ENCODE peak calls at places on chromosomes 2 and 18, in five cellular contexts. One of them, this sample, is unnamed.

GRCh38 chr2:40935349-40935748 is 483.5 kb upstream of the SLC8A1 start:
- DNase-seq in transverse colon: no peak
- DNase-seq in A549: no peak
- DNase-seq in upper lobe of left lung: no peak
- DNase-seq in tibial nerve: no peak
- DNase-seq in this sample: no peak

GRCh38 chr2:190537765-190538164 is 3.2 kb upstream of the NEMP2 start:
- DNase-seq in transverse colon: no peak
- DNase-seq in A549: peak; percentile 65
- DNase-seq in upper lobe of left lung: no peak
- DNase-seq in tibial nerve: no peak
- DNase-seq in this sample: no peak

GRCh38 chr2:170711774-170712652 is 3.1 kb upstream of the SP5 start:
- DNase-seq in transverse colon: no peak
- DNase-seq in A549: no peak
- DNase-seq in upper lobe of left lung: peak; percentile 73
- DNase-seq in tibial nerve: no peak
- DNase-seq in this sample: no peak

GRCh38 chr18:79629606-79630005 is 50.0 kb upstream of the CTDP1 start:
- DNase-seq in transverse colon: no peak
- DNase-seq in A549: no peak
- DNase-seq in upper lobe of left lung: no peak
- DNase-seq in tibial nerve: no peak
- DNase-seq in this sample: no peak

GRCh38 chr2:238380785-238381184 is 45.9 kb upstream of the ASB1 start:
- DNase-seq in transverse colon: no peak
- DNase-seq in A549: no peak
- DNase-seq in upper lobe of left lung: no peak
- DNase-seq in tibial nerve: no peak
- DNase-seq in this sample: no peak

GRCh38 chr18:38940863-38941531 is 1375.4 kb upstream of the CELF4 start:
- DNase-seq in transverse colon: no peak
- DNase-seq in A549: peak; percentile 70
- DNase-seq in upper lobe of left lung: no peak
- DNase-seq in tibial nerve: no peak
- DNase-seq in this sample: no peak

GRCh38 chr2:200425026-200425821 is 84.6 kb downstream of the KCTD18 start:
- DNase-seq in transverse colon: no peak
- DNase-seq in A549: no peak
- DNase-seq in upper lobe of left lung: no peak
- DNase-seq in tibial nerve: no peak
- DNase-seq in this sample: no peak

GRCh38 chr2:203934006-203934632 is 2.4 kb upstream of the ICOS start:
- DNase-seq in transverse colon: no peak
- DNase-seq in A549: no peak
- DNase-seq in upper lobe of left lung: no peak
- DNase-seq in tibial nerve: no peak
- DNase-seq in this sample: no peak

GRCh38 chr2:9211496-9211895 is 4.9 kb downstream of the ASAP2 start:
- DNase-seq in transverse colon: no peak
- DNase-seq in A549: no peak
- DNase-seq in upper lobe of left lung: no peak
- DNase-seq in tibial nerve: no peak
- DNase-seq in this sample: no peak

GRCh38 chr2:152350155-152350679 is 15.2 kb downstream of the FMNL2 start:
- DNase-seq in transverse colon: no peak
- DNase-seq in A549: no peak
- DNase-seq in upper lobe of left lung: no peak
- DNase-seq in tibial nerve: no peak
- DNase-seq in this sample: no peak

GRCh38 chr2:241354668-241355658 is 1.1 kb upstream of the FARP2 start:
- DNase-seq in transverse colon: peak; percentile 93
- DNase-seq in A549: peak; percentile 91
- DNase-seq in upper lobe of left lung: peak; percentile 95
- DNase-seq in tibial nerve: peak; percentile 67
- DNase-seq in this sample: peak; percentile 94

GRCh38 chr18:34870916-34871315 is 160.8 kb downstream of the DTNA start:
- DNase-seq in transverse colon: no peak
- DNase-seq in A549: no peak
- DNase-seq in upper lobe of left lung: no peak
- DNase-seq in tibial nerve: no peak
- DNase-seq in this sample: no peak

GRCh38 chr2:8570637-8571036 is 111.2 kb upstream of the ID2 start:
- DNase-seq in transverse colon: no peak
- DNase-seq in A549: no peak
- DNase-seq in upper lobe of left lung: no peak
- DNase-seq in tibial nerve: no peak
- DNase-seq in this sample: peak; percentile 48

GRCh38 chr18:9081940-9082339 is 20.6 kb upstream of the NDUFV2 start:
- DNase-seq in transverse colon: no peak
- DNase-seq in A549: no peak
- DNase-seq in upper lobe of left lung: no peak
- DNase-seq in tibial nerve: no peak
- DNase-seq in this sample: no peak

GRCh38 chr2:118853647-118854367 is 6.4 kb upstream of the EN1 start:
- DNase-seq in transverse colon: no peak
- DNase-seq in A549: no peak
- DNase-seq in upper lobe of left lung: peak; percentile 61
- DNase-seq in tibial nerve: no peak
- DNase-seq in this sample: no peak

GRCh38 chr2:195660265-195660890 is 3.4 kb downstream of the SLC39A10 start:
- DNase-seq in transverse colon: peak; percentile 81
- DNase-seq in A549: peak; percentile 77
- DNase-seq in upper lobe of left lung: no peak
- DNase-seq in tibial nerve: peak; percentile 95
- DNase-seq in this sample: peak; percentile 75

GRCh38 chr18:76259012-76259568 is 236.0 kb downstream of the ZNF516 start:
- DNase-seq in transverse colon: no peak
- DNase-seq in A549: no peak
- DNase-seq in upper lobe of left lung: peak; percentile 41
- DNase-seq in tibial nerve: no peak
- DNase-seq in this sample: no peak

GRCh38 chr2:137467246-137467862 is 496.9 kb upstream of the HNMT start:
- DNase-seq in transverse colon: peak; percentile 43
- DNase-seq in A549: peak; percentile 29
- DNase-seq in upper lobe of left lung: no peak
- DNase-seq in tibial nerve: peak; percentile 26
- DNase-seq in this sample: no peak

GRCh38 chr2:119727493-119727892 is 32.2 kb upstream of the PTPN4 start:
- DNase-seq in transverse colon: no peak
- DNase-seq in A549: no peak
- DNase-seq in upper lobe of left lung: no peak
- DNase-seq in tibial nerve: no peak
- DNase-seq in this sample: no peak

GRCh38 chr2:227862227-227862740 is 9.1 kb upstream of the DAW1 start:
- DNase-seq in transverse colon: peak; percentile 36
- DNase-seq in A549: peak; percentile 80
- DNase-seq in upper lobe of left lung: no peak
- DNase-seq in tibial nerve: peak; percentile 61
- DNase-seq in this sample: no peak

GRCh38 chr2:32947076-32947483 is 327 bp downstream of the LTBP1 start:
- DNase-seq in transverse colon: peak; percentile 25
- DNase-seq in A549: peak; percentile 16
- DNase-seq in upper lobe of left lung: no peak
- DNase-seq in tibial nerve: no peak
- DNase-seq in this sample: no peak

GRCh38 chr18:58784601-58785137 is 80.0 kb upstream of the ZNF532 start:
- DNase-seq in transverse colon: no peak
- DNase-seq in A549: peak; percentile 97
- DNase-seq in upper lobe of left lung: peak; percentile 51
- DNase-seq in tibial nerve: no peak
- DNase-seq in this sample: no peak

GRCh38 chr2:67694464-67694863 is 297.3 kb downstream of the ETAA1 start:
- DNase-seq in transverse colon: no peak
- DNase-seq in A549: no peak
- DNase-seq in upper lobe of left lung: peak; percentile 37
- DNase-seq in tibial nerve: no peak
- DNase-seq in this sample: no peak

GRCh38 chr2:223487447-223487846 is 114.7 kb downstream of the SCG2 start:
- DNase-seq in transverse colon: no peak
- DNase-seq in A549: no peak
- DNase-seq in upper lobe of left lung: no peak
- DNase-seq in tibial nerve: no peak
- DNase-seq in this sample: no peak

GRCh38 chr2:237998530-237998929 is 31.7 kb downstream of the UBE2F start:
- DNase-seq in transverse colon: no peak
- DNase-seq in A549: no peak
- DNase-seq in upper lobe of left lung: no peak
- DNase-seq in tibial nerve: no peak
- DNase-seq in this sample: no peak

GRCh38 chr2:68435605-68436004 is 31.5 kb downstream of the FBXO48 start:
- DNase-seq in transverse colon: no peak
- DNase-seq in A549: no peak
- DNase-seq in upper lobe of left lung: no peak
- DNase-seq in tibial nerve: no peak
- DNase-seq in this sample: no peak

GRCh38 chr2:12950957-12951656 is 234.4 kb downstream of the TRIB2 start:
- DNase-seq in transverse colon: no peak
- DNase-seq in A549: no peak
- DNase-seq in upper lobe of left lung: no peak
- DNase-seq in tibial nerve: no peak
- DNase-seq in this sample: no peak

GRCh38 chr2:79729532-79729931 is 216.7 kb downstream of the CTNNA2 start:
- DNase-seq in transverse colon: no peak
- DNase-seq in A549: no peak
- DNase-seq in upper lobe of left lung: no peak
- DNase-seq in tibial nerve: no peak
- DNase-seq in this sample: no peak

GRCh38 chr2:79721966-79722365 is 209.1 kb downstream of the CTNNA2 start:
- DNase-seq in transverse colon: no peak
- DNase-seq in A549: no peak
- DNase-seq in upper lobe of left lung: no peak
- DNase-seq in tibial nerve: no peak
- DNase-seq in this sample: no peak

GRCh38 chr2:79723830-79724229 is 211.0 kb downstream of the CTNNA2 start:
- DNase-seq in transverse colon: no peak
- DNase-seq in A549: peak; percentile 91
- DNase-seq in upper lobe of left lung: no peak
- DNase-seq in tibial nerve: no peak
- DNase-seq in this sample: no peak
- H3K4me3 ChIP-seq in transverse colon: no peak overlapping the region
- H3K4me3 ChIP-seq in A549: no peak overlapping the region
- H3K4me3 ChIP-seq in upper lobe of left lung: no peak overlapping the region
- H3K4me3 ChIP-seq in tibial nerve: no peak overlapping the region
- H3K4me3 ChIP-seq in this sample: no peak overlapping the region

GRCh38 chr2:218886461-218886947 is 5.9 kb downstream of the WNT10A start:
- DNase-seq in transverse colon: peak; percentile 74
- DNase-seq in A549: no peak
- DNase-seq in upper lobe of left lung: peak; percentile 75
- DNase-seq in tibial nerve: no peak
- DNase-seq in this sample: no peak

GRCh38 chr2:218884519-218884918 is 3.9 kb downstream of the WNT10A start:
- DNase-seq in transverse colon: no peak
- DNase-seq in A549: no peak
- DNase-seq in upper lobe of left lung: no peak
- DNase-seq in tibial nerve: no peak
- DNase-seq in this sample: no peak

GRCh38 chr2:218888341-218888740 is 7.7 kb downstream of the WNT10A start:
- DNase-seq in transverse colon: no peak
- DNase-seq in A549: no peak
- DNase-seq in upper lobe of left lung: no peak
- DNase-seq in tibial nerve: no peak
- DNase-seq in this sample: no peak

GRCh38 chr2:218885981-218886447 is 5.4 kb downstream of the WNT10A start:
- DNase-seq in transverse colon: no peak
- DNase-seq in A549: no peak
- DNase-seq in upper lobe of left lung: no peak
- DNase-seq in tibial nerve: no peak
- DNase-seq in this sample: no peak

DNA sequence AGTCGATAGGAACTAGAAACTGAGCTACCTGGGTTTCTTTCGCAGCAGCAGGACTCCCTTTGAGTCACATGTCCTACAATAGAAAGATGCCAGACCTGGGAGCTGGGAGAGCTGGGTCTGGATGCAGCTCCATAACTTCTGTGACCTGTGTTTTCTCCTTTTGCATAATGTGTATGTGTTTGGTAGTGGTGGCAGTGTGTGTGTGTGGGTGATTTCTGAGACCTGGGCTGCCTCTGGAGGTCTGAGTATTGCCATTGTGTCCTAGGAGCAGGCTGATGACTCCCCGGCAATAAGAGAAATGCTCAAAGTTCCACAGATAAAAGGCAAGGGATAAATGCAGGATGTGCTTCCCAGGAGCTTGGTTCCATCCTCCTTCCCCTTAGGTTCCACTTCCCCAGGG is 6.4 kb downstream of the WNT10A start:
- DNase-seq in transverse colon: no peak
- DNase-seq in A549: no peak
- DNase-seq in upper lobe of left lung: no peak
- DNase-seq in tibial nerve: no peak
- DNase-seq in this sample: no peak
- TF ChIP-seq EP300 in transverse colon: no peak
- TF ChIP-seq EP300 in A549: no peak
- TF ChIP-seq EP300 in upper lobe of left lung: no peak
- TF ChIP-seq EP300 in tibial nerve: no peak
- TF ChIP-seq EP300 in this sample: no peak

GRCh38 chr2:36964496-36965058 is 1.8 kb downstream of the STRN start:
- DNase-seq in transverse colon: no peak
- DNase-seq in A549: no peak
- DNase-seq in upper lobe of left lung: no peak
- DNase-seq in tibial nerve: no peak
- DNase-seq in this sample: no peak
- H3K4me3 ChIP-seq in transverse colon: no peak overlapping the region
- H3K4me3 ChIP-seq in A549: no peak overlapping the region
- H3K4me3 ChIP-seq in upper lobe of left lung: no peak overlapping the region
- H3K4me3 ChIP-seq in tibial nerve: no peak overlapping the region
- H3K4me3 ChIP-seq in this sample: no peak overlapping the region

DNA sequence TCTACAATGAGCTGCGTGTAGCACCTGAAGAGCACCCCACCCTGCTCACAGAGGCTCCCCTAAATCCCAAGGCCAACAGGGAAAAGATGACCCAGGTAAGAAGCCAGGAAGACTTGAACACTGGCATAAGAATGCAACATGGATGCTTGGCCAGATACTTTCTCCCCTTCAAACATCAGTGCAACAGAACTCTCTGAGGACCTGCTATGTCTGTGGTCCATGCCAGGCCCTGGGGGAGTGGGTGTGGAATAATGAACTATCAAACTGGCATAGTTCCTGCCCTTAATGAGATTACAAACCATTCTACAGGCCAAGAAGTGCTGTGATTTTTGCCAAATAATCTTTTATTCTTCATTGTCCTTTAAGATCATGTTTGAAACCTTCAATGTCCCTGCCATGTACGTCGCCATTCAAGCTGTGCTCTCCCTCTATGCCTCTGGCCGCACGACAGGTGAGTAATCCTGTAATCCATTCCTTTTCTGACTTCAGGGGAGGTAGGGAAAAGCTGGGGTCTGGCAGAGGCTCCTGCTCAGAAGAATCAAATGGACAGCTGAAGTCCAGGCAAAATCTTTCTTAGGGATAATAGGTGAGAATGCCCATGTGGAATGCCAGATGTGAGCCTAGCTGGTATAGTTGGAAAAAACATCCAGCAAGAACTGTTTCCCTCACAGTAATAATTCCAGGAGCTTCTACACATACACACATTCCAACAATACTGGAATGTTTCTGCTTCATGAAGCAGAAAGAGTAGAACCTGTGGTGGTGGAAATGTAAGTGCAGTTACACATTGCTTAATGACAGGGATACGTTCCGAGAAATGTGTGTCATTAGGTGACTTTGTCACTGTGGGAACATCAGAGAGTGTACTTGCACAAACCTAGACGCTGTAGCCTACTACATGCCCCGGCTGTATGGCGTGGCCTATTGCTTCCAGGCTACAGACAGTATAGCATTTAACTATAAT is 16.2 kb downstream of the ACTG2 start:
- DNase-seq in transverse colon: no peak
- DNase-seq in A549: no peak
- DNase-seq in upper lobe of left lung: no peak
- DNase-seq in tibial nerve: no peak
- DNase-seq in this sample: peak; percentile 48
- TF ChIP-seq EP300 in transverse colon: no peak
- TF ChIP-seq EP300 in A549: no peak
- TF ChIP-seq EP300 in upper lobe of left lung: no peak
- TF ChIP-seq EP300 in tibial nerve: no peak
- TF ChIP-seq EP300 in this sample: no peak

This sample was measured in sigmoid colon.